ENCODE peak calls at places on chromosome 4, in four cellular contexts. M, T, V and N are unnamed samples.

GRCh38 chr4:152981278-152981677 is 45.2 kb downstream of the FHDC1 start:
- DNase-seq in M (no peak), T (no peak), V (no peak), N (no peak)

GRCh38 chr4:124459922-124460301 is 252.6 kb downstream of the ANKRD50 start:
- DNase-seq in M (no peak), T (no peak), V (no peak), N (no peak)

GRCh38 chr4:151820004-151820403 is 59.2 kb upstream of the GATB start:
- DNase-seq in M (no peak), T (no peak), V (no peak), N (no peak)

GRCh38 chr4:22653752-22654151 is 39.0 kb upstream of the GBA3 start:
- DNase-seq in M (no peak), T (no peak), V (no peak), N (no peak)

GRCh38 chr4:182827981-182828677 is 89.1 kb downstream of the DCTD start:
- DNase-seq in M (no peak), T (no peak), V (no peak), N (peak)

GRCh38 chr4:53886090-53886489 is 178.3 kb downstream of the CHIC2 start:
- DNase-seq in M (no peak), T (no peak), V (no peak), N (no peak)

GRCh38 chr4:74284074-74284473 is 24.2 kb upstream of the EPGN start:
- DNase-seq in M (no peak), T (no peak), V (no peak), N (no peak)

GRCh38 chr4:144709793-144710525 is 64.0 kb downstream of the HHIP start:
- DNase-seq in M (no peak), T (no peak), V (no peak), N (no peak)

GRCh38 chr4:48071171-48071570 is 54.6 kb downstream of the NIPAL1 start:
- DNase-seq in M (no peak), T (no peak), V (no peak), N (no peak)

GRCh38 chr4:81366786-81367185 is 104.9 kb downstream of the RASGEF1B start:
- DNase-seq in M (no peak), T (no peak), V (no peak), N (no peak)

GRCh38 chr4:14871676-14872430 is 130.4 kb upstream of the CPEB2 start:
- DNase-seq in M (peak), T (peak), V (no peak), N (no peak)

GRCh38 chr4:16659694-16660093 is 238.8 kb downstream of the LDB2 start:
- DNase-seq in M (no peak), T (no peak), V (no peak), N (no peak)

GRCh38 chr4:19379318-19379717 is 872.4 kb upstream of the SLIT2 start:
- DNase-seq in M (no peak), T (no peak), V (no peak), N (no peak)

GRCh38 chr4:2059034-2059725 is at the start of gene NAT8L:
- DNase-seq in M (peak), T (peak), V (no peak), N (peak)

GRCh38 chr4:120007171-120007894 is 59.3 kb downstream of the MAD2L1 start:
- DNase-seq in M (no peak), T (no peak), V (no peak), N (no peak)

GRCh38 chr4:144562019-144562740 is 83.8 kb upstream of the HHIP start:
- DNase-seq in M (no peak), T (peak), V (no peak), N (no peak)

GRCh38 chr4:121968859-121969258 is 17.0 kb upstream of the TRPC3 start:
- DNase-seq in M (no peak), T (no peak), V (no peak), N (no peak)

GRCh38 chr4:22877653-22878052 is 184.9 kb downstream of the GBA3 start:
- DNase-seq in M (no peak), T (no peak), V (no peak), N (peak)

GRCh38 chr4:7252510-7253340 is 60.4 kb downstream of the SORCS2 start:
- DNase-seq in M (no peak), T (no peak), V (no peak), N (no peak)

GRCh38 chr4:182238355-182238931 is 4.8 kb upstream of the TENM3 start:
- DNase-seq in M (no peak), T (no peak), V (no peak), N (no peak)

GRCh38 chr4:1318488-1319213 is 28.4 kb upstream of the UVSSA start:
- DNase-seq in M (no peak), T (no peak), V (no peak), N (no peak)

GRCh38 chr4:46432923-46433322 is 43.0 kb upstream of the GABRA2 start:
- DNase-seq in M (no peak), T (no peak), V (no peak), N (no peak)

GRCh38 chr4:99221980-99222379 is 2.9 kb upstream of the ADH6 start:
- DNase-seq in M (no peak), T (no peak), V (no peak), N (no peak)

GRCh38 chr4:86451560-86452322 is 91.9 kb upstream of the MAPK10 start:
- DNase-seq in M (no peak), T (no peak), V (no peak), N (no peak)

GRCh38 chr4:77473509-77473908 is 132.1 kb upstream of the CXCL13 start:
- DNase-seq in M (peak), T (no peak), V (no peak), N (no peak)

GRCh38 chr4:33930497-33930896 is 2313.8 kb downstream of the ARAP2 start:
- DNase-seq in M (no peak), T (no peak), V (no peak), N (no peak)

GRCh38 chr4:139857021-139857420 is 191.4 kb downstream of the MGST2 start:
- DNase-seq in M (no peak), T (no peak), V (no peak), N (peak)

GRCh38 chr4:48109413-48110263 is 24.4 kb downstream of the TXK start:
- DNase-seq in M (peak), T (peak), V (no peak), N (peak)

GRCh38 chr4:52051615-52052474 is 741 bp downstream of the SPATA18 start:
- DNase-seq in M (no peak), T (peak), V (no peak), N (no peak)

GRCh38 chr4:8331567-8331955 is 62.0 kb downstream of the HTRA3 start:
- DNase-seq in M (no peak), T (no peak), V (no peak), N (no peak)

GRCh38 chr4:74660866-74661265 is 133.5 kb downstream of the BTC start:
- DNase-seq in M (no peak), T (no peak), V (no peak), N (no peak)

GRCh38 chr4:86432552-86433134 is 72.8 kb upstream of the MAPK10 start:
- DNase-seq in M (no peak), T (no peak), V (no peak), N (no peak)

GRCh38 chr4:26723216-26723615 is 137.4 kb upstream of the STIM2 start:
- DNase-seq in M (no peak), T (no peak), V (no peak), N (no peak)

GRCh38 chr4:8101796-8102355 is 56.7 kb downstream of the ABLIM2 start:
- DNase-seq in M (no peak), T (no peak), V (no peak), N (no peak)

GRCh38 chr4:47155907-47156306 is 124.5 kb downstream of the GABRB1 start:
- DNase-seq in M (no peak), T (no peak), V (no peak), N (no peak)

GRCh38 chr4:15654556-15655222 is 468 bp downstream of the FBXL5 start:
- DNase-seq in M (peak), T (peak), V (no peak), N (peak)

GRCh38 chr4:61201562-61202099 is 1.5 kb downstream of the ADGRL3 start:
- DNase-seq in M (peak), T (peak), V (no peak), N (peak)